ENCODE peak calls at places on chromosomes 13 and 19, in four cellular contexts. One of them, this sample, is unnamed.

GRCh38 chr13:99356216-99357089 is 49.3 kb upstream of the GPR183 start:
- DNase-seq in HL-60: no peak
- DNase-seq in K562: no peak
- DNase-seq in H1: peak; percentile 40
- DNase-seq in this sample: no peak

GRCh38 chr19:42327381-42327780 is 1.9 kb downstream of the MEGF8 start:
- DNase-seq in HL-60: no peak
- DNase-seq in K562: no peak
- DNase-seq in H1: no peak
- DNase-seq in this sample: no peak

GRCh38 chr19:54391589-54392061 is 23.6 kb upstream of the TTYH1 start:
- DNase-seq in HL-60: no peak
- DNase-seq in K562: no peak
- DNase-seq in H1: peak; percentile 50
- DNase-seq in this sample: no peak

GRCh38 chr13:83881917-83882625 is at the start of gene SLITRK1:
- DNase-seq in HL-60: no peak
- DNase-seq in K562: no peak
- DNase-seq in H1: peak; percentile 93
- DNase-seq in this sample: peak; percentile 16

GRCh38 chr19:35295792-35296462 is 4.0 kb downstream of the MAG start:
- DNase-seq in HL-60: no peak
- DNase-seq in K562: peak; percentile 43
- DNase-seq in H1: peak; percentile 66
- DNase-seq in this sample: no peak

GRCh38 chr19:42287017-42287825 is 14.7 kb upstream of the PRR19 start:
- DNase-seq in HL-60: no peak
- DNase-seq in K562: no peak
- DNase-seq in H1: no peak
- DNase-seq in this sample: no peak

GRCh38 chr13:31195616-31196015 is 4.2 kb upstream of the B3GLCT start:
- DNase-seq in HL-60: no peak
- DNase-seq in K562: no peak
- DNase-seq in H1: no peak
- DNase-seq in this sample: no peak

GRCh38 chr19:51698296-51698695 is 5.2 kb downstream of the SPACA6 start:
- DNase-seq in HL-60: no peak
- DNase-seq in K562: no peak
- DNase-seq in H1: no peak
- DNase-seq in this sample: peak; percentile 5

GRCh38 chr13:112790735-112791641 is 101.2 kb downstream of the ATP11A start:
- DNase-seq in HL-60: no peak
- DNase-seq in K562: no peak
- DNase-seq in H1: peak; percentile 39
- DNase-seq in this sample: no peak

DNA sequence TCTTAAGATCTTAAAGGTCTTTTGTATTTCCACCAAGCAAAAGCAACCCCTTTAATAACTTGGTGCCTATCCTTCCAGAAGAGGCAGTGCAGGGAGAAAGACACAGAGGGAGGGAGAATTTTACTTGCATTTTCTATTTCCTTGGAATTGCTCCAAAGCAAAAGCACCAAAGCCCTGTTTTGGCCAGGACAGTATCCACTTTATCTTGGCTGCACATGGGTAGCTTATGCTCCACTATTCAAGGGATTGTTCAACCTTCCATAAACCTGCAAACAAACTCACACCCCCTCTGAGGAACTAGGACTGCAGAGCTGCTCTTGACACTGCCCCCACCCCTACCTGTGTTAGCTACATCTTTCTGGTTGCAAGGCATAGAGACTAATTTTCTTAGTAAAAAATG is 67.9 kb upstream of the KLF12 start:
- DNase-seq in HL-60: no peak
- DNase-seq in K562: no peak
- DNase-seq in H1: no peak
- DNase-seq in this sample: no peak
- TF ChIP-seq GABPA in HL-60: no peak
- TF ChIP-seq GABPA in K562: no peak
- TF ChIP-seq GABPA in H1: no peak
- TF ChIP-seq GABPA in this sample: no peak

GRCh38 chr19:1672769-1673644 is 20.6 kb upstream of the TCF3 start:
- DNase-seq in HL-60: no peak
- DNase-seq in K562: no peak
- DNase-seq in H1: no peak
- DNase-seq in this sample: peak; percentile 29
- H3K27me3 ChIP-seq in HL-60: peaks cover 38% of the 10 kb centered on the region
- H3K27me3 ChIP-seq in K562: no peaks in the 10 kb centered on the region
- H3K27me3 ChIP-seq in H1: peaks cover 86% of the 10 kb centered on the region
- H3K27me3 ChIP-seq in this sample: peaks cover 64% of the 10 kb centered on the region

GRCh38 chr13:97002581-97002980 is 8.3 kb upstream of the OXGR1 start:
- DNase-seq in HL-60: no peak
- DNase-seq in K562: no peak
- DNase-seq in H1: no peak
- DNase-seq in this sample: no peak

GRCh38 chr13:97003071-97003470 is 8.8 kb upstream of the OXGR1 start:
- DNase-seq in HL-60: no peak
- DNase-seq in K562: no peak
- DNase-seq in H1: no peak
- DNase-seq in this sample: no peak

GRCh38 chr13:97004886-97005285 is 10.6 kb upstream of the OXGR1 start:
- DNase-seq in HL-60: no peak
- DNase-seq in K562: no peak
- DNase-seq in H1: no peak
- DNase-seq in this sample: no peak

GRCh38 chr13:97004096-97004876 is 10.0 kb upstream of the OXGR1 start:
- DNase-seq in HL-60: no peak
- DNase-seq in K562: no peak
- DNase-seq in H1: no peak
- DNase-seq in this sample: no peak

GRCh38 chr13:97005631-97006262 is 11.5 kb upstream of the OXGR1 start:
- DNase-seq in HL-60: no peak
- DNase-seq in K562: no peak
- DNase-seq in H1: no peak
- DNase-seq in this sample: no peak
- TF ChIP-seq GABPA in HL-60: no peak
- TF ChIP-seq GABPA in K562: no peak
- TF ChIP-seq GABPA in H1: no peak
- TF ChIP-seq GABPA in this sample: no peak

DNA sequence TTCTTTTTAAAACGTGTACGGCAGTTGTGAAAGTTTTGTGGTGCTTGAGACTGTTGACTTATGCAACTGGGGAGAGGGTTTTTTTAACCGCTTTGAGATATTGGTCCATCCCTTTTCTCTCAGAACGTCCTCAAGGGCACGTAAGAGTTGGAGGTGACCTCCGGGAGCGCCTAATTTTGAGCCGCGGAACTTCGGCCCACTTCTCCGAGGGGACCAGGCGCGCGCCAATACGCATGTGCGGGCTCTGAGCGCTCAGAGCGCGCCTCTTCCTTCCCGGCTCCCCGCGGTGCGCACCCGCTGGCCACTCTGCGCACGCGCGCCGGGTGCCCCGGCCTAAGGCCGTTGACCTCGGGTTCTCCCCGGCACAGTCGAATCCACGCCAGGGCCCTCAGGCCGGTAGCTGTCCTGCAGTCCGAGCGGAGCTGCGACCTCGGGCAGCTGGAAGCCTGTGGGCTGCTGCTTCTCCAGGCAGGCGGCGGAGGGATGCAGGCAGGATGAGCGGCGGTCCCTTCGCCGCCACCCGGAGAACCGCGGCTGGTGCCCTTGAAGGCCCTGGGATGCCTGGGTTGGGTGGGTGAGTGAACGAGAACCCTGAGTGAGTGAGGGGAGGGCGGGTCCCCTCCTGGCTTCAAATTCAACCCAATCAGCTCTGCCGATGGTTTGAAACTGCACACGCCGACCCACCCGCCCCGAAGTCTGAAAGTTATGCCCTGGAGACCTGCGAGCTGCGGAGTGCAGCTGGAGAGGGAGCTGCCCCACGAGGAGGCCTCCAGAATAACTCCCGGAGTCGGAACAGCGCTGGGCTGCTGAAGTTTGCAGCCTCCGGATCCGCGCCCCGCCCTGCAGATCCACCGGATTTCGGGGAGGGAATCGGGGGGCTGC is 7.3 kb downstream of the POU4F1 start:
- DNase-seq in HL-60: peak; percentile 27
- DNase-seq in K562: no peak
- DNase-seq in H1: peak; percentile 85
- DNase-seq in this sample: peak; percentile 84
- H3K27me3 ChIP-seq in HL-60: peaks cover 83% of the 10 kb centered on the region
- H3K27me3 ChIP-seq in K562: no peaks in the 10 kb centered on the region
- H3K27me3 ChIP-seq in H1: peaks cover 92% of the 10 kb centered on the region
- H3K27me3 ChIP-seq in this sample: peaks cover 87% of the 10 kb centered on the region

GRCh38 chr13:105334211-105334610 is 1201.3 kb downstream of the EFNB2 start:
- DNase-seq in HL-60: no peak
- DNase-seq in K562: no peak
- DNase-seq in H1: no peak
- DNase-seq in this sample: no peak
- TF ChIP-seq GABPA in HL-60: no peak
- TF ChIP-seq GABPA in K562: no peak
- TF ChIP-seq GABPA in H1: no peak
- TF ChIP-seq GABPA in this sample: no peak

GRCh38 chr19:4742717-4743646 is 19.3 kb upstream of the DPP9 start:
- DNase-seq in HL-60: no peak
- DNase-seq in K562: no peak
- DNase-seq in H1: peak; percentile 69
- DNase-seq in this sample: peak; percentile 82

GRCh38 chr19:4748589-4748988 is 24.9 kb upstream of the DPP9 start:
- DNase-seq in HL-60: no peak
- DNase-seq in K562: no peak
- DNase-seq in H1: no peak
- DNase-seq in this sample: no peak

GRCh38 chr19:4745986-4746385 is 22.3 kb upstream of the DPP9 start:
- DNase-seq in HL-60: no peak
- DNase-seq in K562: no peak
- DNase-seq in H1: no peak
- DNase-seq in this sample: no peak

GRCh38 chr19:4748185-4748584 is 24.5 kb upstream of the DPP9 start:
- DNase-seq in HL-60: no peak
- DNase-seq in K562: peak; percentile 4
- DNase-seq in H1: peak; percentile 48
- DNase-seq in this sample: no peak

DNA sequence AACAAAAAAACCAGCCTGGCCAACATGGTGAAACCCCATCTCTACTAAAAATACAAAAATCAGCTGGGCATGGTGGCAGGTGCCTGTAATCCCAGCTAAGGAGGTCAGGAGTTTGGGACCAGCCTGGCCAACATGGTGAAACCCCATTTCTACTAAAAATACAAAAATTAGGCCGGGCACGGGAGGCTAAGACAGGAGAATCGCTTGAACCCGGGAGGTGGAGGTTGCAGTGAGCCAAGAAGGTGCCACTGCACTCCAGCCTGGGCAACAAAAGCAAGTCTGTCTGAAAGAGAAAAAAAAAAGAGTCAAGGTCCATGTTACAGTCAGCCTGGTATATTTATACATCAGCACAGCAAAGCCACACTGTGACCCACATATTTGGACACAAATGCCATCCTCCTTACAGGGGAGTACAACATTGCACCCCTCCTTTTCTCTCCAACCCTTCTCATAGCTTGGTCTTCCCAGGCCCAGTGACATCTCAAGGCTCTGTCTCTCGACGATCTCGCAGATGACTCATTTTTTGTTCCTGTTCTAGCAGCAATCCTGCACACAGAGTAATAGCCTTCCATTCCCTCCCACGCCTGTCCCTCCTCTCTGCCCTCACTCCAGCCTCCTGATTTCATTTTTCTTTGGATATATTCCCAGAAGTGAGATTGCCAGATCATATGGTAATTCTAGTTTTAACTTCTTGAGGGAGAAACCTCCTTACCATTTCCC is 21.0 kb upstream of the DPP9 start:
- DNase-seq in HL-60: no peak
- DNase-seq in K562: peak; percentile 55
- DNase-seq in H1: no peak
- DNase-seq in this sample: no peak
- H3K27me3 ChIP-seq in HL-60: peaks cover 3% of the 10 kb centered on the region
- H3K27me3 ChIP-seq in K562: peaks cover 26% of the 10 kb centered on the region
- H3K27me3 ChIP-seq in H1: no peaks in the 10 kb centered on the region
- H3K27me3 ChIP-seq in this sample: no peaks in the 10 kb centered on the region

GRCh38 chr19:18457478-18458331 is 19.8 kb upstream of the ISYNA1 start:
- DNase-seq in HL-60: no peak
- DNase-seq in K562: no peak
- DNase-seq in H1: no peak
- DNase-seq in this sample: no peak

GRCh38 chr19:18461471-18461870 is 23.5 kb upstream of the ISYNA1 start:
- DNase-seq in HL-60: no peak
- DNase-seq in K562: no peak
- DNase-seq in H1: no peak
- DNase-seq in this sample: no peak

GRCh38 chr19:18456974-18457373 is 19.0 kb upstream of the ISYNA1 start:
- DNase-seq in HL-60: no peak
- DNase-seq in K562: no peak
- DNase-seq in H1: no peak
- DNase-seq in this sample: no peak

GRCh38 chr19:18460900-18461299 is 23.0 kb upstream of the ISYNA1 start:
- DNase-seq in HL-60: no peak
- DNase-seq in K562: no peak
- DNase-seq in H1: no peak
- DNase-seq in this sample: no peak

GRCh38 chr19:18460313-18460712 is 22.4 kb upstream of the ISYNA1 start:
- DNase-seq in HL-60: no peak
- DNase-seq in K562: no peak
- DNase-seq in H1: no peak
- DNase-seq in this sample: no peak
- TF ChIP-seq GABPA in HL-60: no peak
- TF ChIP-seq GABPA in K562: no peak
- TF ChIP-seq GABPA in H1: no peak
- TF ChIP-seq GABPA in this sample: no peak

GRCh38 chr19:6711605-6712004 is 8.8 kb downstream of the C3 start:
- DNase-seq in HL-60: no peak
- DNase-seq in K562: no peak
- DNase-seq in H1: no peak
- DNase-seq in this sample: no peak
- H3K27me3 ChIP-seq in HL-60: peaks cover 4% of the 10 kb centered on the region
- H3K27me3 ChIP-seq in K562: peaks cover 7% of the 10 kb centered on the region
- H3K27me3 ChIP-seq in H1: peaks cover 20% of the 10 kb centered on the region
- H3K27me3 ChIP-seq in this sample: peaks cover 33% of the 10 kb centered on the region

This sample was measured in SK-N-SH.